ENCODE peak calls at places on chromosomes 4 and X, in four cellular contexts. P, V, O and G are unnamed samples.

GRCh38 chr4:108901271-108901670 is 138.4 kb upstream of the ETNPPL start:
- DNase-seq in P (no peak), V (no peak), O (no peak), G (no peak)

GRCh38 chr4:89263265-89263664 is 44.3 kb downstream of the GPRIN3 start:
- DNase-seq in P (no peak), V (no peak), O (no peak), G (no peak)

GRCh38 chr4:155967098-155967497 is 13.4 kb upstream of the CTSO start:
- DNase-seq in P (no peak), V (no peak), O (no peak), G (no peak)

GRCh38 chrX:41180194-41180902 is 95.1 kb downstream of the USP9X start:
- DNase-seq in P (no peak), V (peak; percentile 40), O (peak; percentile 18), G (peak; percentile 53)

GRCh38 chr4:25180524-25181131 is 20.4 kb upstream of the SEPSECS start:
- DNase-seq in P (no peak), V (peak; percentile 44), O (no peak), G (peak; percentile 42)

GRCh38 chr4:123659759-123660158 is 263.2 kb downstream of the SPRY1 start:
- DNase-seq in P (no peak), V (no peak), O (no peak), G (no peak)

GRCh38 chr4:73139991-73140390 is 70.5 kb upstream of the COX18 start:
- DNase-seq in P (no peak), V (no peak), O (no peak), G (no peak)

GRCh38 chrX:117992324-117992723 is 124.3 kb downstream of the KLHL13 start:
- DNase-seq in P (no peak), V (no peak), O (no peak), G (no peak)

GRCh38 chr4:56535915-56536314 is 30.3 kb downstream of the ARL9 start:
- DNase-seq in P (no peak), V (no peak), O (no peak), G (no peak)

GRCh38 chrX:19839770-19840254 is 47.6 kb downstream of the SH3KBP1 start:
- DNase-seq in P (no peak), V (no peak), O (no peak), G (no peak)